ENCODE peak calls at places on chromosomes 1 and 21, in four cellular contexts. H is GM12878, T is K562, K is HepG2. A is an unnamed sample.

GRCh38 chr1:110185181-110185580 is 24.9 kb upstream of the KCNC4 start:
- DNase-seq in H (no peak), T (no peak), K (no peak), A (no peak)

GRCh38 chr1:111475706-111476105 is 1.9 kb downstream of the C1orf162 start:
- DNase-seq in H (peak; percentile 47), T (no peak), K (no peak), A (no peak)

GRCh38 chr21:41900401-41900800 is 21.3 kb upstream of the PRDM15 start:
- DNase-seq in H (no peak), T (no peak), K (no peak), A (no peak)

GRCh38 chr1:226047495-226047894 is 15.0 kb upstream of the H3-3A start:
- DNase-seq in H (no peak), T (no peak), K (peak; percentile 22), A (no peak)

GRCh38 chr1:7642781-7643180 is 128.3 kb upstream of the VAMP3 start:
- DNase-seq in H (no peak), T (no peak), K (no peak), A (peak; percentile 43)

GRCh38 chr1:117591248-117591647 is 14.6 kb upstream of the TENT5C start:
- DNase-seq in H (no peak), T (no peak), K (no peak), A (no peak)

GRCh38 chr1:200115532-200115931 is 88.0 kb downstream of the NR5A2 start:
- DNase-seq in H (no peak), T (no peak), K (no peak), A (no peak)

GRCh38 chr1:83815348-83815747 is 183.6 kb downstream of the TTLL7 start:
- DNase-seq in H (no peak), T (no peak), K (no peak), A (no peak)

GRCh38 chr1:51555866-51556619 is 37.0 kb upstream of the EPS15 start:
- DNase-seq in H (no peak), T (no peak), K (no peak), A (no peak)

GRCh38 chr1:212326541-212326940 is 41.3 kb downstream of the PPP2R5A start:
- DNase-seq in H (no peak), T (no peak), K (no peak), A (no peak)

GRCh38 chr1:150548632-150549495 is at the start of gene ADAMTSL4:
- DNase-seq in H (no peak), T (peak; percentile 88), K (no peak), A (peak; percentile 84)

GRCh38 chr1:1067284-1068076 is 6.6 kb downstream of the RNF223 start:
- DNase-seq in H (no peak), T (no peak), K (no peak), A (no peak)

GRCh38 chr21:15682182-15682895 is 47.4 kb upstream of the USP25 start:
- DNase-seq in H (no peak), T (no peak), K (peak; percentile 49), A (no peak)

GRCh38 chr1:220976390-220976789 is 97.1 kb downstream of the HLX start:
- DNase-seq in H (no peak), T (no peak), K (no peak), A (no peak)

GRCh38 chr1:59354754-59355337 is 58.0 kb downstream of the FGGY start:
- DNase-seq in H (no peak), T (no peak), K (no peak), A (no peak)

GRCh38 chr1:204947338-204947737 is 76.7 kb downstream of the NFASC start:
- DNase-seq in H (no peak), T (no peak), K (no peak), A (no peak)

GRCh38 chr1:169383449-169383848 is 15.5 kb downstream of the BLZF1 start:
- DNase-seq in H (no peak), T (no peak), K (no peak), A (no peak)

GRCh38 chr1:169381162-169381561 is 13.2 kb downstream of the BLZF1 start:
- DNase-seq in H (no peak), T (no peak), K (no peak), A (no peak)
- TF ChIP-seq POLR2AphosphoS5 in H (no peak), T (no peak), K (no peak), A (no peak)

DNA sequence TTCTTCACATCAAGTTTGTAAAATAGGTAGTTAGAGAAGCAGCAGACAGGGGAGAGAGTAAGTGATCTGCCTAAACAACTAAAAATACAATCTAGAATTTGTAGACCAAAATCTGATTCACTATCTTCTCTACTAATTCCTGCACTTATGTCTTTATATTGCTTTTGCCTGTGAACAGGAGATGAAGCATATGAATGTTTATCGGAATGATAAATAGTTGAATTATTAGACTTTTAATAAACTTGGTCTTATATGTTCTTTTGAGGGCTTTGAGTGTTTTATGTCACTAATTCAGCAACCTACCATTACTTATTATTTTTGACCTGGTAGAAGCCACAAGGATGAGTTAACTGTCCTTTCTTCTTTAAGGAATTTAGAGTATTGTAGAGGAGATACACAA is 2.3 kb downstream of the DESI2 start:
- DNase-seq in H (no peak), T (no peak), K (no peak), A (no peak)
- H4K20me1 ChIP-seq in H (no peaks in the 10 kb centered on the region), T (no peaks in the 10 kb centered on the region), K (no peaks in the 10 kb centered on the region), A (peaks cover 29% of the 10 kb centered on the region)

GRCh38 chr1:160826546-160826945 is 30.6 kb downstream of the LY9 start:
- DNase-seq in H (no peak), T (no peak), K (no peak), A (no peak)

GRCh38 chr1:160818207-160818935 is 22.4 kb downstream of the LY9 start:
- DNase-seq in H (no peak), T (no peak), K (no peak), A (peak; percentile 23)

GRCh38 chr1:160819186-160819585 is 23.2 kb downstream of the LY9 start:
- DNase-seq in H (no peak), T (no peak), K (no peak), A (no peak)

GRCh38 chr1:160827418-160827817 is 31.4 kb downstream of the LY9 start:
- DNase-seq in H (no peak), T (no peak), K (no peak), A (no peak)

DNA sequence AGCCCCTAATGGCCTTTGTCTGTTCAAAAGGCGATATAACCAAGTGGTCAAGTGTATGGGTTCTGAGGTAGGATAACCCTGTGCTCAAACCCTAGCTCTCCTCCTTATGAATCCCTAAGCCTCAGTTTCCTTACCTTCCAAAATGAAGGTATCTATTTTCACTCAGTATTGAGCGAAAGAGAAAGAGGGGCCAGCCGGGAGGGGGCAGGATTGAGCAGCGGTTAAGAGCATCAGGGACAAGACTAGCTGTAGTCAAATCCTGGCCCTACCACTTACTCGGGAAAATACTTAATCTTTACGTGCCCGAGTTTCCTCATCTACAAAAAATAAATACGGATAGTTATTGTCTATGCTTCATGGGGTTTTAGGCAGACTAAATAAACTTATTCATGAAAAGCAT is 25.7 kb downstream of the LY9 start:
- DNase-seq in H (no peak), T (peak; percentile 32), K (no peak), A (peak; percentile 65)
- TF ChIP-seq JUNB in H (no peak), T (no peak), K (no peak), A (no peak)

DNA sequence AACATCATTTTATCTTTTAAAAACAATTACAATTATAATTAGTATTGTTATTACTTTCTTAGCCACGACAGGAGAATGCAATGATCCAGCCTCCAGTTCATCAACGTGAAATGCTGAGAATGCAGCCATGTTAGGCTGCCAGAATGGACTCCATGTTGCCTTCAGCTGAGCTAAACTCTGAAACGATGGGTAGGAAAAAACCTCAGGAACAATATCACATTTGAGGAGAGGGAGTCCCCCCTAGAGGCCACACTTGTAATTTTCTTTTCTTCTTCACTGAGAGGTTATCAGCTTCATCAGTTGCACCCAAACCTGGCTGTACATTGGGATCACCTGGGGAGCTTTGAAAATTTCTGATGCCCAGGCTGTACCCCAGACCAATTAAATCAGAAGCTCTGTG is 34.6 kb upstream of the DNAH14 start:
- DNase-seq in H (no peak), T (peak; percentile 34), K (peak; percentile 7), A (peak; percentile 82)
- TF ChIP-seq POLR2AphosphoS5 in H (no peak), T (no peak), K (no peak), A (no peak)

GRCh38 chr1:93107395-93107794 is 28.3 kb downstream of the MTF2 start:
- DNase-seq in H (no peak), T (no peak), K (no peak), A (no peak)
- H4K20me1 ChIP-seq in H (no peaks in the 10 kb centered on the region), T (no peaks in the 10 kb centered on the region), K (no peaks in the 10 kb centered on the region), A (peaks cover 65% of the 10 kb centered on the region)

DNA sequence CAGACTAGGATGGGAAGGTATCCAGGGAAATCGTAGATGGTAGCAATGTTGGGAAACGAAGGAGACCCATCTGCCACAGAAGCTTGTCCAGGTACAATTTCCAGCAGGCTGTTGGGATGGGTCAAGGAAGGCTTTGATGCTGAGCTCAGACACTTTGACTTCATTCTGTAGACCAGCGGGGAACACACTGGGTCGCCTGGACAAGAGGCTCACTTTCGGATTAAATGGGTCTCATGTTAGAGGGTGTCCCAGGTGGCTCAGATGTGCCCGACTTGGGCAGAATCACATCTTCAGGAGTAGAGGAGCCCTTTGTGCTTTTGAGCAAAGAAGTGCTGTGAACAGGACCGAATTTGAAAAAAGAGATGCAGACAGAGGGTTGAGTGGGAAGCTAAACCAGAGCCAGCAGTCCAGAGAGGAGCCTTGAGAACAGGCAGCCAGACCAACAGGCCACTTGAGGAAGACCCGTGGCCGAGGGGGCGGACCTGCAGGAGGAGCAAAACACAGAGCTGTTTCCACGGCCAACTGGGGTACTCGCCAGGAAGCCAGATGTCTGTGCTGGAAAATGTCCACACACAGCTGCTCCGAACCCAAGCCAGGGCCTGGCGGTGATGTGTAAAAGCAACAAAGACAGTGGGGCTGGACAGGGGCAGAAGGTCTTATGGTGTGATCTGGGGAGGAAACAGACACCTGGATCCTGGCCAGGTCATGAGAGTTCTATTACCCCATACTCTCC is 146.9 kb downstream of the AJAP1 start:
- DNase-seq in H (no peak), T (no peak), K (no peak), A (no peak)
- TF ChIP-seq JUNB in H (no peak), T (no peak), K (no peak), A (no peak)

A was measured in GM23338.